ENCODE peak calls at places on chromosome 3, in four cellular contexts. One of them, this sample, is unnamed.

GRCh38 chr3:48222616-48223513 is at the start of gene CAMP:
- DNase-seq in NCI-H1092 treated with DMSO at 0.1 percent for 48 hours: no peak
- DNase-seq in stimulated activated CD4-positive, alpha-beta T cell treated with anti-CD3 and anti-CD28 coated beads, Interleukin-1b, Interleukin-23, amount 100 ng/mL, for 1 hour: no peak
- DNase-seq in Calu3: peak
- DNase-seq in this sample: no peak

GRCh38 chr3:176190755-176191154 is 1006.5 kb downstream of the TBL1XR1 start:
- DNase-seq in stimulated activated CD4-positive, alpha-beta T cell treated with anti-CD3 and anti-CD28 coated beads, Interleukin-1b, Interleukin-23, amount 100 ng/mL, for 1 hour: no peak
- DNase-seq in Calu3: no peak
- DNase-seq in NCI-H1092 treated with DMSO at 0.1 percent for 48 hours: peak
- DNase-seq in this sample: no peak

GRCh38 chr3:113912551-113913246 is 35.1 kb upstream of the ZDHHC23 start:
- DNase-seq in stimulated activated CD4-positive, alpha-beta T cell treated with anti-CD3 and anti-CD28 coated beads, Interleukin-1b, Interleukin-23, amount 100 ng/mL, for 1 hour: peak
- DNase-seq in NCI-H1092 treated with DMSO at 0.1 percent for 48 hours: peak
- DNase-seq in Calu3: peak
- DNase-seq in this sample: peak

GRCh38 chr3:66812741-66813140 is 185.4 kb upstream of the KBTBD8 start:
- DNase-seq in stimulated activated CD4-positive, alpha-beta T cell treated with anti-CD3 and anti-CD28 coated beads, Interleukin-1b, Interleukin-23, amount 100 ng/mL, for 1 hour: no peak
- DNase-seq in Calu3: no peak
- DNase-seq in NCI-H1092 treated with DMSO at 0.1 percent for 48 hours: no peak
- DNase-seq in this sample: no peak

GRCh38 chr3:184228376-184229137 is 828 bp upstream of the VWA5B2 start:
- DNase-seq in Calu3: no peak
- DNase-seq in NCI-H1092 treated with DMSO at 0.1 percent for 48 hours: no peak
- DNase-seq in stimulated activated CD4-positive, alpha-beta T cell treated with anti-CD3 and anti-CD28 coated beads, Interleukin-1b, Interleukin-23, amount 100 ng/mL, for 1 hour: no peak
- DNase-seq in this sample: no peak

GRCh38 chr3:64088408-64089136 is 65.3 kb upstream of the PSMD6 start:
- DNase-seq in Calu3: no peak
- DNase-seq in stimulated activated CD4-positive, alpha-beta T cell treated with anti-CD3 and anti-CD28 coated beads, Interleukin-1b, Interleukin-23, amount 100 ng/mL, for 1 hour: no peak
- DNase-seq in NCI-H1092 treated with DMSO at 0.1 percent for 48 hours: no peak
- DNase-seq in this sample: no peak

GRCh38 chr3:18351823-18352744 is 73.1 kb downstream of the SATB1 start:
- DNase-seq in stimulated activated CD4-positive, alpha-beta T cell treated with anti-CD3 and anti-CD28 coated beads, Interleukin-1b, Interleukin-23, amount 100 ng/mL, for 1 hour: no peak
- DNase-seq in Calu3: no peak
- DNase-seq in NCI-H1092 treated with DMSO at 0.1 percent for 48 hours: peak
- DNase-seq in this sample: no peak

GRCh38 chr3:49867871-49868321 is 1.8 kb downstream of the CAMKV start:
- DNase-seq in NCI-H1092 treated with DMSO at 0.1 percent for 48 hours: no peak
- DNase-seq in stimulated activated CD4-positive, alpha-beta T cell treated with anti-CD3 and anti-CD28 coated beads, Interleukin-1b, Interleukin-23, amount 100 ng/mL, for 1 hour: no peak
- DNase-seq in Calu3: no peak
- DNase-seq in this sample: no peak

GRCh38 chr3:126750760-126751129 is 46.7 kb downstream of the CHCHD6 start:
- DNase-seq in stimulated activated CD4-positive, alpha-beta T cell treated with anti-CD3 and anti-CD28 coated beads, Interleukin-1b, Interleukin-23, amount 100 ng/mL, for 1 hour: no peak
- DNase-seq in NCI-H1092 treated with DMSO at 0.1 percent for 48 hours: no peak
- DNase-seq in Calu3: peak
- DNase-seq in this sample: no peak

This sample was measured in stimulated activated effector memory CD8-positive, alpha-beta T cell treated with anti-CD3 and anti-CD28 coated beads, Interleukin-12 subunit alpha, Interleukin-12 subunit beta, amount 100 ng/mL, for 72 hours.